ENCODE peak calls at places on chromosome 19, in eight cellular contexts. One of them, this sample, is unnamed.

GRCh38 chr19:38844093-38844686 is 5.6 kb downstream of the HNRNPL start:
- DNase-seq in caudate nucleus: no peak
- DNase-seq in epithelial cell of esophagus: no peak
- DNase-seq in NCI-H510A treated with DMSO at 0.1 percent for 48 hours: no peak
- DNase-seq in GM04504: no peak
- DNase-seq in heart right ventricle: no peak
- DNase-seq in psoas muscle: no peak
- DNase-seq in hypothalamus: no peak
- DNase-seq in this sample: no peak

GRCh38 chr19:1027020-1027952 is 878 bp downstream of the CNN2 start:
- DNase-seq in caudate nucleus: no peak
- DNase-seq in epithelial cell of esophagus: peak; percentile 49
- DNase-seq in NCI-H510A treated with DMSO at 0.1 percent for 48 hours: no peak
- DNase-seq in GM04504: no peak
- DNase-seq in heart right ventricle: no peak
- DNase-seq in psoas muscle: no peak
- DNase-seq in hypothalamus: no peak
- DNase-seq in this sample: no peak

GRCh38 chr19:49019242-49019932 is 2.5 kb upstream of the LHB start:
- DNase-seq in caudate nucleus: no peak
- DNase-seq in epithelial cell of esophagus: peak; percentile 72
- DNase-seq in NCI-H510A treated with DMSO at 0.1 percent for 48 hours: no peak
- DNase-seq in GM04504: no peak
- DNase-seq in heart right ventricle: peak; percentile 46
- DNase-seq in psoas muscle: peak; percentile 68
- DNase-seq in hypothalamus: peak; percentile 6
- DNase-seq in this sample: no peak

GRCh38 chr19:2041686-2042484 is 9.2 kb downstream of the MKNK2 start:
- DNase-seq in caudate nucleus: peak; percentile 92
- DNase-seq in epithelial cell of esophagus: peak; percentile 98
- DNase-seq in NCI-H510A treated with DMSO at 0.1 percent for 48 hours: peak; percentile 86
- DNase-seq in GM04504: no peak
- DNase-seq in heart right ventricle: peak; percentile 95
- DNase-seq in psoas muscle: peak; percentile 98
- DNase-seq in hypothalamus: peak; percentile 96
- DNase-seq in this sample: no peak

GRCh38 chr19:8473652-8474476 is 28.6 kb downstream of the PRAM1 start:
- DNase-seq in caudate nucleus: no peak
- DNase-seq in epithelial cell of esophagus: no peak
- DNase-seq in NCI-H510A treated with DMSO at 0.1 percent for 48 hours: no peak
- DNase-seq in GM04504: no peak
- DNase-seq in heart right ventricle: no peak
- DNase-seq in psoas muscle: no peak
- DNase-seq in hypothalamus: no peak
- DNase-seq in this sample: no peak

GRCh38 chr19:33950141-33950805 is 153.6 kb downstream of the KCTD15 start:
- DNase-seq in caudate nucleus: no peak
- DNase-seq in epithelial cell of esophagus: no peak
- DNase-seq in NCI-H510A treated with DMSO at 0.1 percent for 48 hours: no peak
- DNase-seq in GM04504: no peak
- DNase-seq in heart right ventricle: no peak
- DNase-seq in psoas muscle: no peak
- DNase-seq in hypothalamus: no peak
- DNase-seq in this sample: no peak

GRCh38 chr19:49911381-49912145 is 14.9 kb upstream of the IL4I1 start:
- DNase-seq in caudate nucleus: no peak
- DNase-seq in epithelial cell of esophagus: no peak
- DNase-seq in NCI-H510A treated with DMSO at 0.1 percent for 48 hours: no peak
- DNase-seq in GM04504: no peak
- DNase-seq in heart right ventricle: no peak
- DNase-seq in psoas muscle: no peak
- DNase-seq in hypothalamus: no peak
- DNase-seq in this sample: no peak

GRCh38 chr19:46659151-46660007 is 1.6 kb downstream of the DACT3 start:
- DNase-seq in caudate nucleus: peak; percentile 12
- DNase-seq in epithelial cell of esophagus: no peak
- DNase-seq in NCI-H510A treated with DMSO at 0.1 percent for 48 hours: no peak
- DNase-seq in GM04504: no peak
- DNase-seq in heart right ventricle: peak; percentile 60
- DNase-seq in psoas muscle: no peak
- DNase-seq in hypothalamus: peak; percentile 49
- DNase-seq in this sample: no peak

GRCh38 chr19:33811736-33812387 is 15.2 kb downstream of the KCTD15 start:
- DNase-seq in caudate nucleus: no peak
- DNase-seq in epithelial cell of esophagus: no peak
- DNase-seq in NCI-H510A treated with DMSO at 0.1 percent for 48 hours: no peak
- DNase-seq in GM04504: no peak
- DNase-seq in heart right ventricle: no peak
- DNase-seq in psoas muscle: no peak
- DNase-seq in hypothalamus: no peak
- DNase-seq in this sample: no peak